ENCODE peak calls at places on chromosomes 13 and 19, in five cellular contexts. R, M, J, Z and L are unnamed samples.

GRCh38 chr13:113898391-113898790 is 34.5 kb upstream of the GAS6 start:
- DNase-seq in J (no peak), R (no peak), M (no peak), Z (no peak), L (no peak)

GRCh38 chr13:23941216-23941615 is 43.9 kb upstream of the C1QTNF9B start:
- DNase-seq in R (no peak), Z (no peak), J (no peak), M (no peak), L (no peak)

GRCh38 chr19:42301646-42302204 is at the start of gene PRR19:
- DNase-seq in R (peak), M (no peak), Z (no peak), J (no peak), L (no peak)

GRCh38 chr19:5953034-5953589 is 24.8 kb downstream of the RANBP3 start:
- DNase-seq in J (no peak), M (no peak), Z (peak), R (no peak), L (peak)

GRCh38 chr19:1172353-1173159 is 1.5 kb downstream of the SBNO2 start:
- DNase-seq in R (peak), M (no peak), Z (peak), J (no peak), L (peak)

GRCh38 chr19:16075430-16076153 is 703 bp upstream of the TPM4 start:
- DNase-seq in Z (no peak), M (no peak), R (peak), J (no peak), L (no peak)

GRCh38 chr13:52085416-52085815 is 43.5 kb downstream of the NEK5 start:
- DNase-seq in M (no peak), J (no peak), R (peak), Z (peak), L (peak)

GRCh38 chr13:111907341-111907880 is 159.5 kb upstream of the SOX1 start:
- DNase-seq in R (no peak), Z (no peak), M (no peak), J (peak), L (no peak)

GRCh38 chr13:106416645-106417044 is 118.8 kb downstream of the EFNB2 start:
- DNase-seq in R (no peak), M (no peak), Z (no peak), J (no peak), L (no peak)

GRCh38 chr13:79456051-79456450 is 24.9 kb upstream of the NDFIP2 start:
- DNase-seq in M (no peak), R (peak), J (no peak), Z (no peak), L (no peak)

GRCh38 chr13:113207890-113208423 is 512 bp downstream of the PCID2 start:
- DNase-seq in Z (peak), M (peak), R (peak), J (peak), L (peak)

GRCh38 chr13:112065521-112065866 is 1.5 kb upstream of the SOX1 start:
- DNase-seq in Z (no peak), M (no peak), J (no peak), R (no peak), L (no peak)

GRCh38 chr13:46184277-46184699 is 2.3 kb upstream of the LCP1 start:
- DNase-seq in M (no peak), J (peak), R (peak), Z (no peak), L (no peak)

GRCh38 chr19:50686310-50687032 is 33.1 kb downstream of the SHANK1 start:
- DNase-seq in R (no peak), Z (no peak), M (no peak), J (no peak), L (no peak)

GRCh38 chr19:56141416-56141992 is 417 bp downstream of the ZNF444 start:
- DNase-seq in Z (no peak), R (peak), M (no peak), J (no peak), L (peak)
- H4K8ac ChIP-seq in Z (peak), R (peak), M (no peak), J (no peak), L (peak)

DNA sequence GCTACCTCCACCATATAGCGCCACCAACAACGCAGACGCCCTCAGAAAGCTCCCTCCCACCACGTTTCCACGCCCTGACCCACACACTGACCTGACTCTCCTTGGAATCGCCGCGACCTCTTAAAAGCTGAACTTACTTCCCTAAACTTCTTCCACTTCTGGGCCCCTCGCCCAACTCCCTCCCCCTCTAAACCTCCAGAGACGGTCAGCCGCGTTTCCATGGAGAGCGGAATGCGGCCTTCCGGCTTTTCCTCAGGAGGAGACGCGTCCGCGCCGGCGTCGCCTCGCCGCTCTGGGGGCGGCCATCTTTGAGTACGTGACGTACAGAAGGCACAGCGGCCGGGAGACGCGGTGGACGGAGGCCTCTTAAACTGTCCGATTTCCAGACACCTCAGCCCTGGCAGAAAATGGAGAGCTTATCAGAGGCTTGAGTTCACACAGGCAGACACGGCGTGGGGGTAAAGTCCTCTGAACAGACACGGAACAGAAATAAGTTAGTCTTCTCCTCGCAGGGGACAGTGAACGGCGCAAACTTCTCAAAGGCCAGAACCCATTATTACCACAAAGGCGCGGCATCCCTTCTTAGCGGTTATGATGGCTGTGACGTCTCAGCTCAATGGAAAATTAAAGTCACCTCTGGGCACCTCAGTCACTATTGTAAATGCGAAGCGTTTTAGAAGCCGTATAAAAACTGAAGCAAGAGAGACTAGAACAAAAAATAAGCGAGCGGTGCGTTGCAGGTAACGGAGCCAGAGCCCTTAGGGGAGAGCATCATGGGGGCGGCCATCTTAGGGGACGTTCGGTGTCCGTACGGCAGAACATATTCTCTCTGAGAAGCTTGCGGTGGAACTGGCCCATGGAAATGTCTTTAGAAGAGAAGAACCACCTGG is at the start of gene ZNF432:
- DNase-seq in J (peak), R (peak), Z (peak), M (peak), L (peak)
- H3K4ac ChIP-seq in J (no peak), R (peak), Z (peak), M (no peak), L (no peak)

DNA sequence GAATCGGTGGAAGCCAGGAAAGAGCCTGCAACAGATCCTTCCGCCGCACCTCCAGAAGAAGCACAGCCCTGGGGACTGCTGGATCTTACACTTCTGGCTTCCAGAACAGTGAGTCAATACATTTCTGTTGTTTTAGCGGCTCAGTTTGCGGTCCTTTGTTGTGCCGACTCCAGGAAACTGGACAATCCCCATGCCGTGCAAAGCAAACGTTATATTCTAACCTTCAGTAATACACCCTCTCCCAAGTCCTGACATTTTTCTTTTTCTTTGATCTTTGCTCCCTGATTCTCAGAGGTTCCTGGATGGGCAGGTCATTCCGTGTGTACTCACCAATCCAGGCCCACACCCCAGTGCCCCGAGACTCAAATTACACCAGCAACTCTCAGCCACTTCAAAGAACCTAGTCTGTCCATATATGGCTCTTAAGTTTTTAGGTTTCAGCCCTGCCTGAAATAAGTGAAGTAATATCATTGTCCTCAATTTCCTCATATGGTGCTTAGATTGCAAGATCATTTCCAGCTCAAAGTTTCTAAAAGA is 387.1 kb upstream of the SGCG start:
- DNase-seq in Z (no peak), R (peak), J (no peak), M (no peak), L (no peak)
- H2BK120ac ChIP-seq in Z (no peak), R (no peak), J (no peak), M (no peak), L (no peak)

GRCh38 chr19:4878491-4878968 is 11.1 kb upstream of the PLIN3 start:
- DNase-seq in J (peak), M (no peak), R (no peak), Z (no peak), L (no peak)

GRCh38 chr19:4879041-4879440 is 11.6 kb upstream of the PLIN3 start:
- DNase-seq in M (no peak), R (no peak), J (no peak), Z (no peak), L (no peak)

GRCh38 chr19:4873930-4874329 is 6.5 kb upstream of the PLIN3 start:
- DNase-seq in R (no peak), Z (no peak), M (no peak), J (no peak), L (no peak)

DNA sequence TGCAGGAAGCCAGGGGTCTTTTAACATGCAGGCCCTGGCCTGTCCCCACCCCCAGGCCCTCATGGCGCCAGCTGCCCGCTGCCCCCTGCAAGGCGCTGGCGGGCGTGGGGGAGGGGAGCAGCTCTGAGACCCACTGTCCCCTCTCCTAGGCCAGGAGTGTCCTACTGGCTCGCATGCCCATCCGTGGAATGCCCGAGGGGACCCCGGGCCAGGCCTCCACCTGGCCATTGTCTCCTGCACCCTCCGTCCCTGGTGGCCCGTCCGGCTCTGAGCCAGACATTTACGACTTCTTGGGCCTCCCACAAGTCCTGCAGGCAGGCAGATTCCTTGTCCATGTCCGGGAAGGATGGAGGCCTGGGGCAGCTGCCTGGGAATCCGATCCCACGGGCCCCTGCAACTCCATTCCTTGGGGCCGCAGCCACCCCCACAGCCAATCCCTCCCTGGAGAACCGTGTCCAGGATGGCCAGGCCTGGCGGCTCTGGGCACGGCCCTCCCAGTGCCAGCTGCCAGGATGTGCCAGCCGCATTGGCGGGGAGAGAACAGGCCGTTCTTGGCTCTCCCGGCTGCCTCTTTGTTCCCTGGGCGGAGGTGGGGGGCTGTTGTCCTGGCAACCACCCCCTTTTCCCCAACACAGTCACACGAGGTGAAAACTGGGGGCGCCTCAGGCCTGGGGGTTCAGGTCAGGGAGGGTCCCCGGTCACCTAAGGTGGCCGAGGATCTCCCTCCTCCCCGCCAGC is 10.5 kb upstream of the PLIN3 start:
- DNase-seq in R (no peak), M (no peak), Z (no peak), J (peak), L (no peak)
- H4K8ac ChIP-seq in R (peak), M (peak), Z (peak), J (no peak), L (peak)

GRCh38 chr19:17332677-17333581 is 1.7 kb downstream of the ANO8 start:
- DNase-seq in Z (peak), J (peak), M (no peak), R (peak), L (peak)

GRCh38 chr19:17334414-17335409 is at the start of gene ANO8:
- DNase-seq in Z (peak), M (peak), R (peak), J (peak), L (peak)

GRCh38 chr19:17332360-17332676 is 2.3 kb downstream of the ANO8 start:
- DNase-seq in Z (no peak), J (no peak), M (no peak), R (no peak), L (no peak)

GRCh38 chr19:17335575-17335974 is 920 bp upstream of the ANO8 start:
- DNase-seq in Z (no peak), R (no peak), M (no peak), J (no peak), L (no peak)

GRCh38 chr19:17333611-17334413 is 843 bp downstream of the ANO8 start:
- DNase-seq in Z (peak), R (peak), J (peak), M (no peak), L (peak)
- H3K4ac ChIP-seq in Z (peak), R (peak), J (no peak), M (peak), L (peak)

DNA sequence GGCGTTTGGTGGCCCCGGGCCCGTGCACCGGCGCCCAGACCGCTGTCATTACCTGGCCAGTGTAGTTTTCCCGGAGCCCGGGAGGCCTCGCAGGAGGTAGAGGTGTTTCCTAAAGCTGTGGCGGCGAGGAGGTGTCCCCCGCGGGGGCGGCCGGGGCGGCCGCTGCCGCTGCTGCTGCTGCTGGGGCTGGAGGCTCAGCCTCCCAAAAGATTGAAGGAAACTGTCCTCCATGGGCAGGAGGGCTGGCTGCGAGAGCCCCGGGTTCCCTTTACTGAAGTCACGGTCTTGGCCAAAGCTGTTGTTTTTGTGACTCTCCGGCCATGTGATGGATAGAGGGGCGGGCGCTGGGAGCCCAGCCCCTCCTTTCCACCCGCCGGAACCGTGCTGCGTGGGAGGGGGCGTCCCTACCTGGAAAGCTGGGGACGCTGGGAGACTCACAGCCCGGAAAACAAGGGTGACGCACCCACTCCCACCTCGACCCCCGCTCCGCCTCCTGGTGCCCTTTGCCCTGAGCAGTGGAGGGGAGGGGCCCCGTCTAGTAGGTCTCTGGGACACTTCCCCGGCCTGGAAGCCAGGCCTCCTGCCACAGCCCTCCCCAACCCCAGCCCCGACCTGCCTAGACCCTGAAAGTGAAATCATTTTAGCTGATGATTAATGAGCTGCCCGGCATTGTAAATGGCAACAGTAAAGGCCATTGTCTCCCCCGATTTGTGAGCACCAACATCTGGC is at the start of gene N4BP2L1:
- DNase-seq in J (peak), M (no peak), Z (no peak), R (peak), L (peak)
- H2BK120ac ChIP-seq in J (no peak), M (no peak), Z (no peak), R (no peak), L (peak)

GRCh38 chr19:10567696-10568443 is 909 bp downstream of the CDKN2D start:
- DNase-seq in Z (no peak), R (no peak), J (no peak), M (no peak), L (peak)

GRCh38 chr19:10566408-10566657 is 523 bp upstream of the KRI1 start:
- DNase-seq in J (no peak), M (no peak), R (no peak), Z (no peak), L (no peak)

GRCh38 chr19:10565028-10565566 is 713 bp downstream of the KRI1 start:
- DNase-seq in Z (peak), R (peak), M (peak), J (peak), L (peak)

GRCh38 chr19:10566658-10567410 is 1.0 kb upstream of the KRI1 start:
- DNase-seq in M (no peak), J (no peak), R (peak), Z (no peak), L (peak)

DNA sequence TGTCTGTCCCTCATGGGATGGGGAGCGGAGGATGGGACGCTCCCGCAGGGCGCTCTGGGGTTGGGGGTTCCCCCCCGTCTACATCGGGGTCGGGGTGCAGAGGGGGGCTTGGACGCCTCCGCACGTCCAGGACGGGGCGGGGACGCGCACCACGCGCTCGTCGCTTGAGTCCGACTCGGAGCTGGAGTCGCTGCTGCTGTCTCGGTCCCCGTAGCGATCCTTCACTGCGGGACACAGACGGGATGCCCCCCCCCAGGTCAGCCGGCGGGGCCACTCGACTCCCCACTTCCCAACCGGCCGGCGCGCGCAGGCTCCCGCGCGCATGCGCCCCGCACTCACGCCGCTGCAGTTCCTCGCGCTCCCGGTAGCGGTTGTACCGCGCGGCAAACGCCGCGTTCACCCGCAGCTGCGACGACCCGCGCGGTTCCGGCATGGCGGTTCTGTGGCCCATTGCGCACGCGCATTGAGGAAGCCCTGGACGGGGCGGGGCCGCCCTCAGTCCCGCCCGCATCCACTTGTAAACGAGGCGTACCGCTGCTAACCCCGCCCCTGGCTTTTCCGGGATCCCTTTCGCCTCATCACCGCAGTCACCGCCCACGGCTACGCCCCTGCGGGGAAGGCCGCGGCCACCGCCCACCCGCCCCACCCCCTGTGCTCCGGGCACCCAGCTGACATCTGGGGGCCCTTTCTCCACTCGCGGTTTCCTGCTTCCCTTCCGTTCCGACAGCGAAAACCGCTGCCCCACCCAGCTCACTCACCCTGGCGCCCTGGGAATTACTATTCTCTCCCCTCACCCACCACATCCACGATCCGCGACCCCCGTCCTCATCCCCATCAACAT is at the start of gene KRI1:
- DNase-seq in R (peak), M (peak), J (peak), Z (peak), L (peak)
- H4K8ac ChIP-seq in R (peak), M (no peak), J (no peak), Z (peak), L (peak)

GRCh38 chr13:72651196-72651595 is 76.2 kb downstream of the MZT1 start:
- DNase-seq in J (no peak), R (no peak), Z (no peak), M (peak), L (no peak)
- H3K4ac ChIP-seq in J (no peak), R (no peak), Z (no peak), M (no peak), L (no peak)